ENCODE peak calls at places on chromosomes 7 and 10, in seven cellular contexts. D is cardiac fibroblast, Y is fibroblast of lung, A is astrocyte of the spinal cord, G is kidney, Q is spleen, N is GM23248. M is an unnamed sample.

GRCh38 chr7:30406664-30407425 is 71.7 kb downstream of the NOD1 start:
- DNase-seq in Y (peak), A (no peak), N (peak), D (no peak), G (no peak), Q (no peak), M (no peak)

GRCh38 chr7:27553288-27553687 is 109.4 kb downstream of the HIBADH start:
- DNase-seq in D (no peak), Q (no peak), A (no peak), G (no peak), N (no peak), Y (no peak), M (no peak)

GRCh38 chr7:41107330-41107937 is 595.5 kb downstream of the INHBA start:
- DNase-seq in Q (no peak), G (peak), Y (peak), N (peak), A (peak), D (no peak), M (no peak)

GRCh38 chr7:106679153-106679931 is 18.4 kb upstream of the CCDC71L start:
- DNase-seq in Y (peak), N (peak), A (no peak), G (no peak), Q (no peak), D (peak), M (no peak)

GRCh38 chr7:13990319-13990983 is 985 bp upstream of the ETV1 start:
- DNase-seq in Q (peak), N (peak), D (peak), A (peak), Y (peak), G (peak), M (peak)

GRCh38 chr7:101089876-101090275 is 4.6 kb downstream of the TRIM56 start:
- DNase-seq in D (no peak), A (no peak), G (peak), Q (no peak), Y (no peak), N (no peak), M (peak)

GRCh38 chr10:128024426-128024825 is 101.8 kb downstream of the MKI67 start:
- DNase-seq in Y (no peak), G (no peak), A (no peak), Q (no peak), N (no peak), D (no peak), M (no peak)

GRCh38 chr7:28703054-28703765 is 254.9 kb downstream of the TRIL start:
- DNase-seq in G (no peak), D (no peak), Q (no peak), N (no peak), A (no peak), Y (no peak), M (no peak)

GRCh38 chr7:73992104-73992562 is 35.8 kb upstream of the ELN start:
- DNase-seq in A (peak), N (peak), Y (peak), Q (no peak), G (no peak), D (peak), M (peak)

GRCh38 chr10:85624511-85624910 is 742.1 kb downstream of the GRID1 start:
- DNase-seq in G (no peak), N (no peak), A (no peak), Q (no peak), D (no peak), Y (no peak), M (no peak)

GRCh38 chr7:77378584-77378983 is 37.6 kb downstream of the GSAP start:
- DNase-seq in A (no peak), Y (no peak), N (no peak), G (no peak), Q (no peak), D (no peak), M (no peak)

GRCh38 chr7:22561356-22561755 is 61.4 kb upstream of the STEAP1B start:
- DNase-seq in Q (no peak), Y (peak), A (peak), N (peak), G (peak), D (peak), M (peak)

GRCh38 chr7:45219130-45219529 is 61.5 kb downstream of the RAMP3 start:
- DNase-seq in D (no peak), A (no peak), Q (no peak), G (no peak), N (no peak), Y (no peak), M (no peak)

GRCh38 chr7:48962821-48963505 is 38.6 kb downstream of the CDC14C start:
- DNase-seq in A (peak), D (no peak), N (no peak), Y (peak), G (no peak), Q (no peak), M (peak)

GRCh38 chr7:151904270-151904669 is 27.4 kb upstream of the PRKAG2 start:
- DNase-seq in A (no peak), G (peak), N (no peak), Q (peak), Y (no peak), D (no peak), M (no peak)

GRCh38 chr7:88480266-88480665 is 173.6 kb upstream of the STEAP4 start:
- DNase-seq in Y (no peak), N (no peak), Q (no peak), G (no peak), D (no peak), A (no peak), M (no peak)

GRCh38 chr10:48623607-48624132 is 18.8 kb upstream of the ARHGAP22 start:
- DNase-seq in G (no peak), N (peak), D (no peak), A (no peak), Q (no peak), Y (no peak), M (no peak)

GRCh38 chr10:79061441-79062315 is 7.1 kb upstream of the ZMIZ1 start:
- DNase-seq in Q (peak), Y (no peak), N (no peak), G (peak), A (no peak), D (no peak), M (peak)

GRCh38 chr10:6401066-6401465 is 179.0 kb downstream of the PRKCQ start:
- DNase-seq in Q (no peak), G (no peak), A (no peak), Y (peak), N (no peak), D (no peak), M (no peak)

GRCh38 chr7:132137681-132138080 is 438.6 kb downstream of the PLXNA4 start:
- DNase-seq in A (no peak), Q (no peak), D (no peak), G (no peak), N (no peak), Y (no peak), M (no peak)

GRCh38 chr7:111568419-111568818 is 6.1 kb upstream of the IMMP2L start:
- DNase-seq in Y (no peak), D (no peak), A (no peak), G (no peak), N (no peak), Q (no peak), M (no peak)

GRCh38 chr10:97689637-97690036 is 2.6 kb upstream of the AVPI1 start:
- DNase-seq in N (peak), G (no peak), D (peak), Y (peak), Q (peak), A (peak), M (peak)

GRCh38 chr7:148699024-148699771 is 495 bp downstream of the CUL1 start:
- DNase-seq in N (peak), A (peak), D (peak), Q (peak), G (peak), Y (peak), M (peak)

GRCh38 chr7:31487071-31487470 is 26.8 kb upstream of the ITPRID1 start:
- DNase-seq in D (no peak), A (no peak), Q (no peak), N (no peak), G (no peak), Y (no peak), M (no peak)

GRCh38 chr7:107692501-107692900 is 31.9 kb downstream of the SLC26A4 start:
- DNase-seq in N (peak), G (no peak), A (peak), Q (no peak), Y (peak), D (no peak), M (no peak)

GRCh38 chr7:107528461-107528860 is 35.3 kb downstream of the COG5 start:
- DNase-seq in Q (no peak), Y (peak), A (peak), N (peak), G (no peak), D (peak), M (peak)

GRCh38 chr7:32577421-32577820 is 82.1 kb downstream of the AVL9 start:
- DNase-seq in N (no peak), Q (no peak), Y (no peak), G (no peak), D (no peak), A (no peak), M (no peak)

GRCh38 chr7:17939111-17939669 is 1.1 kb downstream of the SNX13 start:
- DNase-seq in G (no peak), Q (no peak), N (peak), Y (peak), A (peak), D (peak), M (peak)

GRCh38 chr7:93945756-93946540 is 24.4 kb downstream of the GNG11 start:
- DNase-seq in A (peak), D (no peak), Y (peak), Q (no peak), N (no peak), G (no peak), M (no peak)

GRCh38 chr7:24898691-24899090 is 81.3 kb downstream of the OSBPL3 start:
- DNase-seq in N (peak), Y (peak), D (no peak), G (no peak), Q (no peak), A (peak), M (peak)

GRCh38 chr10:62812672-62813439 is 3.3 kb downstream of the EGR2 start:
- DNase-seq in D (no peak), Q (peak), G (peak), A (no peak), N (no peak), Y (no peak), M (no peak)
- H3K4me3 ChIP-seq in D (no peak), Q (no peak), G (no peak), A (no peak), N (no peak), Y (no peak), M (no peak)

GRCh38 chr10:21090609-21091082 is 193.5 kb upstream of the NEBL start:
- DNase-seq in Y (no peak), N (no peak), Q (no peak), G (no peak), D (no peak), A (no peak), M (no peak)

GRCh38 chr10:21083861-21084260 is 186.8 kb upstream of the NEBL start:
- DNase-seq in Y (no peak), G (no peak), A (no peak), N (no peak), Q (no peak), D (no peak), M (no peak)

GRCh38 chr10:21082206-21082605 is 185.1 kb upstream of the NEBL start:
- DNase-seq in N (no peak), Q (no peak), D (no peak), Y (no peak), A (no peak), G (no peak), M (no peak)

GRCh38 chr10:21084700-21085099 is 187.6 kb upstream of the NEBL start:
- DNase-seq in G (no peak), D (no peak), Q (no peak), A (no peak), Y (no peak), N (no peak), M (no peak)

DNA sequence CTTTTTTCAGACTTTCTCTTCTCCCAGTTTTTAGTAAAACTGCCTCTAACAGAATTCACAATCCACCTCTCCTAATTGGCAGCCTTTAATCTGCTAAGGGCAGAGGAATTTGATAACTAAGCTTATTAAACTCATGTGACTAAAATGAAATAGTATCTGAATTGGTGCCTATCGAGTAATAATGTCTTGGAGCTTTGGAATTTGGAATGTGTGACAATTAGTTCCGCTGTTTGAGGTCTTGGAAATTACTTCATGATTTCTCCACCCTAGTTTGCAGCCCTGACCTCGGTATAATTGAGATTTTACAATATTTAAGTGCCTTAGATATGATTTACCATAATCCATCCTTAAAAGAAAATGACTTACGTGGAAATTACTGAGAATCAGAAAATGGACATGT is 190.4 kb upstream of the NEBL start:
- DNase-seq in Q (no peak), A (no peak), D (no peak), Y (no peak), N (no peak), G (no peak), M (no peak)
- H3K4me3 ChIP-seq in Q (no peak), A (no peak), D (no peak), Y (no peak), N (no peak), G (no peak), M (no peak)

DNA sequence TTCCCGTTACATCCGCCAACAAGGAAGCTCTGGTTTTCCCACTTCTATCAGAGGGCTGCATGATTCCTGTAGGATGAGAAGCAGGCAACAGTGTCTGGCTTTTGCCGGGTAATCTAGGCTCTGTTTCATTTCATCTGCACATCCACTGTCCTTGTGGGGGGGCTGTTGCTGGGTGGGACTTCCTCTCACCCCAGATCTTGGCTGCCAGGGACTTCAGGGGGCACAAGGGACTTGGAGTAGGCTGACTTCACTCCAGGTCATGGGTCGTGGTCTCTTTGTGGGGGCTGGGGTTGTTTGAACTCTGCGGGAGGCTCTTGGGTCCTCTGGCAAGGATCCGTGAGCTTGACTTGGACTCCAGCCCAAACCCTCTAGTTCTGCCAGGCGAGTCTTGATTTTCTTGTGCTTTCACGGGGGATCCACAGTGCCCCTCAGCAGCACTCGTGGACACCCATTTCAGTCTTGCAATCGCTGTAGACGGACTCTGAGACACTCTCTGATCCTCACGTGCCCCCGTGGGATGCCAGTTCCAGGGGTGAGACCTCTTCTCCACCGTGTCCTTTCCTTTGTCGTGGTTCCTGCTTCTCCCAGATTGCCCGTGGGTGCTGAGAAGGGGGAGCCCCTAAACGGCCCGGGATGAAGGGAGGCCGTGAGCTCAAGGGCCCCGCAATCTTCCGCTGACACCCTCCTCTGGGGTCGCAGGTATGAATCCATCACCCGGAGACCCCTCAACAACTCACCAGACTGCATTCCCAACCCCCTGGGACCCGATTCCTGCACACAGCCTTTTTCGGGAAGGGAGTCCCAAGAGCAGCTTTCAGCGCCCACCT is 21.4 kb upstream of the ZNF273 start:
- DNase-seq in Y (no peak), A (no peak), D (no peak), N (no peak), Q (no peak), G (peak), M (peak)
- H3K4me3 ChIP-seq in Y (peak), A (no peak), D (no peak), N (peak), Q (peak), G (peak), M (peak)

DNA sequence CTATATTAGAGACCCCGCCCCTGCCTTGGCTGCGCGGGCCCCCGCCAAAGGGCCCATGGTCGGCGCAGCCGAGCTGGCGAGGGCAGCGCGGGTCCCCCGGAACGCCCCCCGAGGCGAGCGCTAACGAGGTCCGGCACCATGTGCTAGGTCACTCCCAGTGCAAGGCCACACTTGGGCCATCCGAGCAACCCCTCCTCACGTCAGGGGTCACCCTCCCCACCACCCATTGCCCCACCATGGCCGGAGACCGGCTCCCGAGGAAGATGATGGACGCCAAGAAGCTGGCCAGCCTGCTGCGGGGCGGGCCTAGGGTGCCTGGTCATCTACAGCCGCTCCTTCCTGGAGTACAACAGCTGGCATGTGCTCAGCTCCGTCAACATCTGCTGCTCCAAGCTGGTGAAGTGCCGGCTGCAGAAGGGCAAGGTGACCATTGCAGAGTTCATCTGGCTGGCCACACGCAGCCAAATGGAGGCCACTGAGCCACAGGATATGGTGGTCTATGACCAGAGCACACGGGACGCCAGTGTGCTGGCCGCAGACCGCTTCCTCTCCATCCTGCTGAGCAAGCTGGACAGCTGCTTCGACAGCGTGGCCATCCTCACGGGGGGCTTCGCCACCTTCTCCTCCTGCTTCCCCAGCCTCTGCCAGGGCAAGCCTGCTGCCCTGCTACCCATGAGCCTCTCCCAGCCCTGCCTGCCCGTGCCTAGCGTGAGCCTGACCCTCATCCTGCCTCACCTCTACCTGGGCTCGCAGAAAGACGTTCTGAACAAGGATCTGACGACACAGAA is 12.4 kb upstream of the SEC24C start:
- DNase-seq in Q (peak), Y (no peak), N (no peak), G (peak), A (no peak), D (no peak), M (peak)
- H3K4me3 ChIP-seq in Q (peak), Y (peak), N (peak), G (no peak), A (no peak), D (no peak), M (peak)

GRCh38 chr10:132669208-132669861 is 116.6 kb downstream of the NKX6-2 start:
- DNase-seq in Y (no peak), G (no peak), A (no peak), D (no peak), Q (peak), N (no peak), M (no peak)

GRCh38 chr10:132670546-132670945 is 115.4 kb downstream of the NKX6-2 start:
- DNase-seq in N (no peak), G (no peak), D (no peak), A (no peak), Q (no peak), Y (no peak), M (peak)

GRCh38 chr10:132666733-132667612 is 119.0 kb downstream of the NKX6-2 start:
- DNase-seq in G (no peak), D (peak), A (peak), Q (peak), Y (peak), N (peak), M (peak)

GRCh38 chr10:132665946-132666732 is 119.8 kb downstream of the NKX6-2 start:
- DNase-seq in Y (peak), A (peak), G (peak), D (peak), Q (peak), N (peak), M (peak)

DNA sequence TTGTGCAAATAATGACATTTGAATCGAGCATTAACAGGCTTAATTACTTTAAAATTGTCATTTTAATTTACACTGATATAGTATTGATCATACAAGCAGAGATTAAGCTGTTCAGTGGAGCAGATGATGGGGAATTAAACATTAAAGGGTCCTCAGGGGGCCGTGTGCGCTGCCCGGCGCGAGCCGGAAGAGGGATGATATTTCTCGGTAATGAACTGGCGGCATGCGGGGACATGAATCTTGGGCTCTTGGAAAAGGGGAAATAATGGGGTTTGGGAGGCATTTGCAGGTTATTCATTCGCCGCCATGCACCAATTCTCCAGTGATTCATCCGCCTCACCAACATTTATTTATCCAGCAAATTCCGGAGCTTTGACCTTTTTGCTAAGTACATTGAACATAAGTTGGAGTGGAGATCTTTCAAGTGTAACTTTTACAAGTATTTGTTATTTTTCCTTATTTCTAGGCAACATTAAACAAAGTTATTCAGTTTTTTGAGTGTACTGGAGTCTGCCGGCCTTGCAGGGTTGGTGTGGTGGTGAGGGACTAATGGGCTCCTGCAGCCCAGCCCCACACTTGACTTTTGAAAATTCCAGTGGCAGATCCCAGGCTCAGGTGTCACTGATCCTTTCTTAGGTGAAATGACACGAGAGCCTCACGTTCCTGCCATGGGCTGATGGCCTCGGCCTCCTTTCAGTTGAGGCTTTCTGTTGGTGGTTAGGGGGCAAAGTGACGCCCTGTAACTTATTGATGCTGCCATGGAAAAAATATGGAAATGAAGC is 118.1 kb downstream of the NKX6-2 start:
- DNase-seq in Q (peak), Y (peak), N (peak), G (no peak), D (peak), A (peak), M (peak)
- H3K4me3 ChIP-seq in Q (no peak), Y (no peak), N (no peak), G (no peak), D (no peak), A (peak), M (peak)

M was measured in osteoblast.